ENCODE peak calls at places on chromosomes 16 and 17, in six cellular contexts. One of them, this sample, is unnamed. For H3K4me1 and H3K9me3, the result is how much of the 10 kb centered on the place peaks cover.

GRCh38 chr17:32732900-32733299 is 144.0 kb downstream of the MYO1D start:
- DNase-seq in ascending aorta: no peak
- DNase-seq in colonic mucosa: no peak
- DNase-seq in breast epithelium: no peak
- DNase-seq in left lung: no peak
- DNase-seq in transverse colon: no peak
- DNase-seq in this sample: no peak

GRCh38 chr17:37489197-37490001 is at the start of gene DUSP14:
- DNase-seq in ascending aorta: peak
- DNase-seq in colonic mucosa: peak
- DNase-seq in breast epithelium: peak
- DNase-seq in left lung: peak
- DNase-seq in transverse colon: peak
- DNase-seq in this sample: peak

GRCh38 chr16:87604572-87605135 is 2.3 kb downstream of the JPH3 start:
- DNase-seq in ascending aorta: no peak
- DNase-seq in colonic mucosa: no peak
- DNase-seq in breast epithelium: no peak
- DNase-seq in left lung: peak
- DNase-seq in transverse colon: no peak
- DNase-seq in this sample: no peak

GRCh38 chr17:74616696-74617095 is 6.8 kb downstream of the CD300E start:
- DNase-seq in ascending aorta: no peak
- DNase-seq in colonic mucosa: no peak
- DNase-seq in breast epithelium: no peak
- DNase-seq in left lung: no peak
- DNase-seq in transverse colon: no peak
- DNase-seq in this sample: no peak

GRCh38 chr17:17663160-17664072 is 17.8 kb upstream of the RAI1 start:
- DNase-seq in ascending aorta: no peak
- DNase-seq in colonic mucosa: peak
- DNase-seq in breast epithelium: no peak
- DNase-seq in left lung: no peak
- DNase-seq in transverse colon: peak
- DNase-seq in this sample: peak

GRCh38 chr16:73610605-73611177 is 562.8 kb upstream of the ZFHX3 start:
- DNase-seq in ascending aorta: no peak
- DNase-seq in colonic mucosa: no peak
- DNase-seq in breast epithelium: no peak
- DNase-seq in left lung: no peak
- DNase-seq in transverse colon: no peak
- DNase-seq in this sample: no peak

GRCh38 chr17:12599185-12599920 is 66.3 kb upstream of the MYOCD start:
- DNase-seq in ascending aorta: no peak
- DNase-seq in colonic mucosa: no peak
- DNase-seq in breast epithelium: no peak
- DNase-seq in left lung: no peak
- DNase-seq in transverse colon: no peak
- DNase-seq in this sample: no peak

GRCh38 chr17:79154951-79155557 is 80.4 kb downstream of the ENGASE start:
- DNase-seq in ascending aorta: no peak
- DNase-seq in colonic mucosa: no peak
- DNase-seq in breast epithelium: no peak
- DNase-seq in left lung: no peak
- DNase-seq in transverse colon: no peak
- DNase-seq in this sample: no peak

GRCh38 chr16:83779881-83780280 is 27.9 kb upstream of the HSBP1 start:
- DNase-seq in ascending aorta: no peak
- DNase-seq in colonic mucosa: no peak
- DNase-seq in breast epithelium: no peak
- DNase-seq in left lung: no peak
- DNase-seq in transverse colon: no peak
- DNase-seq in this sample: no peak

GRCh38 chr17:47135235-47135634 is 53.9 kb downstream of the CDC27 start:
- DNase-seq in ascending aorta: no peak
- DNase-seq in colonic mucosa: no peak
- DNase-seq in breast epithelium: no peak
- DNase-seq in left lung: no peak
- DNase-seq in transverse colon: no peak
- DNase-seq in this sample: no peak

GRCh38 chr17:61783556-61784304 is 79.6 kb downstream of the BRIP1 start:
- DNase-seq in ascending aorta: no peak
- DNase-seq in colonic mucosa: no peak
- DNase-seq in breast epithelium: no peak
- DNase-seq in left lung: no peak
- DNase-seq in transverse colon: no peak
- DNase-seq in this sample: no peak

GRCh38 chr17:34579017-34579946 is at the start of gene TMEM132E:
- DNase-seq in ascending aorta: no peak
- DNase-seq in colonic mucosa: peak
- DNase-seq in breast epithelium: peak
- DNase-seq in left lung: peak
- DNase-seq in transverse colon: peak
- DNase-seq in this sample: no peak

GRCh38 chr17:11705111-11705510 is 106.8 kb downstream of the DNAH9 start:
- DNase-seq in ascending aorta: no peak
- DNase-seq in colonic mucosa: peak
- DNase-seq in breast epithelium: no peak
- DNase-seq in left lung: no peak
- DNase-seq in transverse colon: peak
- DNase-seq in this sample: no peak

GRCh38 chr16:69340095-69340644 is 598 bp downstream of the NIP7 start:
- DNase-seq in ascending aorta: no peak
- DNase-seq in colonic mucosa: no peak
- DNase-seq in breast epithelium: no peak
- DNase-seq in left lung: no peak
- DNase-seq in transverse colon: no peak
- DNase-seq in this sample: no peak

GRCh38 chr16:65283238-65283651 is 161.4 kb upstream of the CDH11 start:
- DNase-seq in ascending aorta: no peak
- DNase-seq in colonic mucosa: no peak
- DNase-seq in breast epithelium: no peak
- DNase-seq in left lung: peak
- DNase-seq in transverse colon: no peak
- DNase-seq in this sample: no peak

GRCh38 chr16:88541109-88541508 is 29.1 kb upstream of the ZC3H18 start:
- DNase-seq in ascending aorta: no peak
- DNase-seq in colonic mucosa: no peak
- DNase-seq in breast epithelium: no peak
- DNase-seq in left lung: peak
- DNase-seq in transverse colon: no peak
- DNase-seq in this sample: no peak

GRCh38 chr17:69117855-69118758 is 23.6 kb downstream of the ABCA6 start:
- DNase-seq in ascending aorta: no peak
- DNase-seq in colonic mucosa: no peak
- DNase-seq in breast epithelium: no peak
- DNase-seq in left lung: no peak
- DNase-seq in transverse colon: no peak
- DNase-seq in this sample: no peak

GRCh38 chr17:49409066-49409465 is 5.6 kb downstream of the PHB1 start:
- DNase-seq in ascending aorta: no peak
- DNase-seq in colonic mucosa: peak
- DNase-seq in breast epithelium: no peak
- DNase-seq in left lung: no peak
- DNase-seq in transverse colon: peak
- DNase-seq in this sample: no peak

GRCh38 chr17:15966183-15966878 is 21.4 kb downstream of the ADORA2B start:
- DNase-seq in ascending aorta: no peak
- DNase-seq in colonic mucosa: peak
- DNase-seq in breast epithelium: no peak
- DNase-seq in left lung: no peak
- DNase-seq in transverse colon: peak
- DNase-seq in this sample: no peak

GRCh38 chr16:25925466-25925865 is 233.7 kb downstream of the HS3ST4 start:
- DNase-seq in ascending aorta: no peak
- DNase-seq in colonic mucosa: no peak
- DNase-seq in breast epithelium: no peak
- DNase-seq in left lung: no peak
- DNase-seq in transverse colon: no peak
- DNase-seq in this sample: no peak

GRCh38 chr17:3963214-3964201 is 729 bp downstream of the ATP2A3 start:
- DNase-seq in ascending aorta: no peak
- DNase-seq in colonic mucosa: peak
- DNase-seq in breast epithelium: no peak
- DNase-seq in left lung: peak
- DNase-seq in transverse colon: peak
- DNase-seq in this sample: peak

GRCh38 chr17:33667052-33667509 is 374.0 kb upstream of the ASIC2 start:
- DNase-seq in ascending aorta: no peak
- DNase-seq in colonic mucosa: no peak
- DNase-seq in breast epithelium: no peak
- DNase-seq in left lung: no peak
- DNase-seq in transverse colon: no peak
- DNase-seq in this sample: peak

GRCh38 chr17:50765454-50766221 is 1.7 kb downstream of the ANKRD40CL start:
- DNase-seq in ascending aorta: no peak
- DNase-seq in colonic mucosa: peak
- DNase-seq in breast epithelium: no peak
- DNase-seq in left lung: no peak
- DNase-seq in transverse colon: peak
- DNase-seq in this sample: no peak

GRCh38 chr17:38881600-38882191 is 11.8 kb downstream of the LASP1 start:
- DNase-seq in ascending aorta: no peak
- DNase-seq in colonic mucosa: peak
- DNase-seq in breast epithelium: no peak
- DNase-seq in left lung: no peak
- DNase-seq in transverse colon: peak
- DNase-seq in this sample: peak

GRCh38 chr16:69435977-69436729 is 11.7 kb downstream of the CYB5B start:
- DNase-seq in ascending aorta: no peak
- DNase-seq in colonic mucosa: no peak
- DNase-seq in breast epithelium: no peak
- DNase-seq in left lung: no peak
- DNase-seq in transverse colon: no peak
- DNase-seq in this sample: no peak

DNA sequence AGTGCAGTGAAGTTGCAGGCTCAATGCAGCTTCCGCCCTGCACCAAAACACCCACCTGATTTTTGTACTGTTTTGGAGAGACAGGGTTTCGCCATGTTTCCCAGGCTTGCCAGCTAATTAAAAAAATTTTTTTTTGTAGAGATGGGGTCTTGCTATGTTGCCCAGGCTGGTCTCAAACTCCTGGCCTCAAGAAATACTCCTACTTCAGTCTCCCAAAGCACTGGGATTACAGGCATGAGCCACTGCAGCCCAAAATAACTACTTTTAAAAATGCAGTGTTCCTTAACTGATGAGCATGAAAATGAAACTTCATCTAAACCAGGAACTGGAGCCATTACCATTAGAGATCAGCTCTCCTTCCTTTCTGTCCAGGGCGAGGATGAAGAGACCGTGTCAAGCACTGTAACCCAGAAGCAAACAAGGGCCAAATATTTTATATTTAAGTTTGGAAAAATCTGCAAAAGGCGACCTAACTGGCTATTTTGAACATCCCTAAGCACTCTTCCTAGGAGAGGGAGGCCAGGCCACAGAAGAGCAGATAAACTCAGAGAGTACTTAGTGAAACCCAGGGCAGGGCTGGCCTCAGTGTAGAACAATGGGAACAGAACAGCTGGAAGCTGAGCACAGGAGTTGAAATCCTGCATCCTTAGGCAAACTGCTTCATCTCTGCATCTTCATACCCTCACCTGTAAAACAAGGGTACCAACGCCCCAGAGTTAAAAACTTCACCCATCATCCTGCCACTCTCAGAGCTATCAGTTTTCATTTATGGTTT is 24.0 kb downstream of the CREBBP start:
- DNase-seq in ascending aorta: no peak
- DNase-seq in colonic mucosa: no peak
- DNase-seq in breast epithelium: no peak
- DNase-seq in left lung: no peak
- DNase-seq in transverse colon: no peak
- DNase-seq in this sample: no peak
- H3K4me1 ChIP-seq in ascending aorta: under half
- H3K4me1 ChIP-seq in colonic mucosa: under half
- H3K4me1 ChIP-seq in breast epithelium: under half
- H3K4me1 ChIP-seq in left lung: half or more
- H3K4me1 ChIP-seq in transverse colon: under half
- H3K4me1 ChIP-seq in this sample: under half

GRCh38 chr16:8713635-8714097 is 39.2 kb downstream of the ABAT start:
- DNase-seq in ascending aorta: no peak
- DNase-seq in colonic mucosa: no peak
- DNase-seq in breast epithelium: no peak
- DNase-seq in left lung: no peak
- DNase-seq in transverse colon: no peak
- DNase-seq in this sample: no peak

GRCh38 chr16:8716592-8716991 is 42.2 kb downstream of the ABAT start:
- DNase-seq in ascending aorta: no peak
- DNase-seq in colonic mucosa: no peak
- DNase-seq in breast epithelium: peak
- DNase-seq in left lung: no peak
- DNase-seq in transverse colon: no peak
- DNase-seq in this sample: no peak

GRCh38 chr16:8716052-8716451 is 41.6 kb downstream of the ABAT start:
- DNase-seq in ascending aorta: no peak
- DNase-seq in colonic mucosa: no peak
- DNase-seq in breast epithelium: no peak
- DNase-seq in left lung: no peak
- DNase-seq in transverse colon: no peak
- DNase-seq in this sample: no peak

GRCh38 chr16:8712589-8713361 is 38.4 kb downstream of the ABAT start:
- DNase-seq in ascending aorta: no peak
- DNase-seq in colonic mucosa: no peak
- DNase-seq in breast epithelium: no peak
- DNase-seq in left lung: no peak
- DNase-seq in transverse colon: no peak
- DNase-seq in this sample: no peak

DNA sequence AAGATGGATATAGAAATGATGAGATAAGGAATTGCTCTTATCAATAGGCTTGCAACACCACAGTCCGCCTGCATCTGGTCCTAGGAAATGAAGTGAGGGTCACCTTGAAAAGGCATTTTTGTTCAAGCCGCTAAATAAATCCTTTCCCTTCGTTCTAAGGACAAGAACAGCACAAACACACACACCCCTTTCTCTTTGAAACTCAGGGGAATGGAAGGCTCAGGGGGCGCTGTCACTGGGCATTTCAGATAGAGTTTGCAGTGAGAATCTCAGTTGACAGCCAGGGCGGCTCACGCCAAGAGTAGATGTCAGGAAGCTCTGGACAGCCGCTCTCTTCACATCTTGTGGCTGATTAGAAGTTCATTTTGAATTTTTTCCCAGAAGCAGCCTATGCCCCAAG is 39.7 kb downstream of the ABAT start:
- DNase-seq in ascending aorta: no peak
- DNase-seq in colonic mucosa: no peak
- DNase-seq in breast epithelium: no peak
- DNase-seq in left lung: no peak
- DNase-seq in transverse colon: no peak
- DNase-seq in this sample: no peak
- H3K27ac ChIP-seq in ascending aorta: no peak
- H3K27ac ChIP-seq in colonic mucosa: no peak
- H3K27ac ChIP-seq in breast epithelium: no peak
- H3K27ac ChIP-seq in left lung: no peak
- H3K27ac ChIP-seq in transverse colon: no peak
- H3K27ac ChIP-seq in this sample: no peak

GRCh38 chr17:26807024-26807423 is 486.9 kb upstream of the WSB1 start:
- DNase-seq in ascending aorta: no peak
- DNase-seq in colonic mucosa: no peak
- DNase-seq in breast epithelium: no peak
- DNase-seq in left lung: no peak
- DNase-seq in transverse colon: no peak
- DNase-seq in this sample: no peak
- H3K9me3 ChIP-seq in ascending aorta: under half
- H3K9me3 ChIP-seq in colonic mucosa: under half
- H3K9me3 ChIP-seq in breast epithelium: half or more
- H3K9me3 ChIP-seq in left lung: half or more
- H3K9me3 ChIP-seq in transverse colon: under half
- H3K9me3 ChIP-seq in this sample: under half

GRCh38 chr16:81489547-81490267 is 45.1 kb downstream of the CMIP start:
- DNase-seq in ascending aorta: no peak
- DNase-seq in colonic mucosa: no peak
- DNase-seq in breast epithelium: no peak
- DNase-seq in left lung: no peak
- DNase-seq in transverse colon: no peak
- DNase-seq in this sample: no peak
- H3K4me1 ChIP-seq in ascending aorta: under half
- H3K4me1 ChIP-seq in colonic mucosa: under half
- H3K4me1 ChIP-seq in breast epithelium: under half
- H3K4me1 ChIP-seq in left lung: half or more
- H3K4me1 ChIP-seq in transverse colon: under half
- H3K4me1 ChIP-seq in this sample: under half

This sample was measured in effector memory CD4-positive, alpha-beta T cell.